ENCODE peak calls at places on chromosomes 11 and 22, in six cellular contexts. B is HepG2, C is WTC11, D is K562, T is GM12878, R is HCT116. G is an unnamed sample.

GRCh38 chr11:59611570-59612565 is 3.7 kb downstream of the OSBP start:
- DNase-seq in D (no peak), C (no peak), T (no peak), R (no peak), B (peak; percentile 52), G (no peak)

GRCh38 chr22:30460147-30460546 is 11.7 kb downstream of the SEC14L3 start:
- DNase-seq in B (no peak), C (no peak), R (no peak), T (no peak), D (no peak), G (no peak)

GRCh38 chr11:129888451-129888850 is 6.9 kb downstream of the NFRKB start:
- DNase-seq in B (no peak), T (no peak), R (no peak), C (no peak), D (no peak), G (no peak)

GRCh38 chr11:57320719-57321387 is 3.9 kb downstream of the TNKS1BP1 start:
- DNase-seq in B (peak; percentile 78), D (no peak), R (no peak), C (no peak), T (no peak), G (no peak)

GRCh38 chr11:111977141-111978027 is 40.2 kb downstream of the DIXDC1 start:
- DNase-seq in D (no peak), T (no peak), R (no peak), C (peak; percentile 64), B (no peak), G (peak; percentile 63)

GRCh38 chr11:120224386-120224785 is 13.6 kb downstream of the OAF start:
- DNase-seq in R (no peak), C (no peak), B (no peak), D (no peak), T (no peak), G (no peak)

GRCh38 chr11:58024601-58025091 is 965 bp downstream of the OR9Q1 start:
- DNase-seq in R (no peak), C (no peak), B (no peak), D (no peak), T (no peak), G (no peak)

GRCh38 chr11:46903846-46904245 is 14.5 kb downstream of the LRP4 start:
- DNase-seq in R (no peak), B (no peak), T (no peak), C (no peak), D (no peak), G (no peak)

GRCh38 chr22:48490513-48491411 is 1336.9 kb downstream of the BRD1 start:
- DNase-seq in R (no peak), B (no peak), T (no peak), D (no peak), C (no peak), G (no peak)

DNA sequence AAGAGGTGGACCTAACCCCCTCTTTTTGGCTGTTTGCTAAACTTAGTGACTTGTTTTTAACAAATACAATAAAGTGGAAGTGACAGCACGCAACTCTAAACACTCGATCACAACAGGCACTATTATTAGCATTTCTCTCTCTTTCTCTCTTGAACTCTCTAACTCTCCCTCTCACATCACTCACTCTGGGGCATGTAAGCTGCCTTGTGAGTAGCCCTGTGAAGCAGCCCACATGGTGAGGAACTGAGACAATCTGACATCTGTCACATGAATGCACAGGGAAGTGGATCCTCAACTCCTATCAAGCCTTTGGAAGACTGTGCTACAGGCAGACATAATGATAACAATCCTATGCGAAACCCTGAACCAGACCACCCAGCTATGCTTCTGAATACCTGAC is 609.0 kb upstream of the CNTN5 start:
- DNase-seq in D (no peak), C (no peak), T (no peak), R (no peak), B (no peak), G (no peak)
- TF ChIP-seq SP1 in D (no peak), C (no peak), T (no peak), R (no peak), B (no peak), G (no peak)

GRCh38 chr22:36904260-36904659 is 9.2 kb upstream of the CSF2RB start:
- DNase-seq in R (no peak), T (no peak), D (no peak), B (no peak), C (no peak), G (no peak)

GRCh38 chr22:36900880-36901279 is 12.5 kb upstream of the CSF2RB start:
- DNase-seq in D (no peak), T (no peak), B (no peak), R (no peak), C (peak; percentile 61), G (no peak)

GRCh38 chr22:36901411-36902142 is 11.9 kb upstream of the CSF2RB start:
- DNase-seq in C (no peak), D (peak; percentile 12), R (no peak), B (no peak), T (peak; percentile 90), G (no peak)

GRCh38 chr22:36900225-36900624 is 13.2 kb upstream of the CSF2RB start:
- DNase-seq in D (no peak), T (no peak), C (no peak), R (no peak), B (no peak), G (no peak)

GRCh38 chr22:36902143-36902911 is 11.1 kb upstream of the CSF2RB start:
- DNase-seq in B (no peak), R (no peak), C (no peak), D (no peak), T (no peak), G (no peak)
- TF ChIP-seq SP1 in B (no peak), R (no peak), C (no peak), D (no peak), T (no peak), G (no peak)

GRCh38 chr11:116861539-116861938 is 24.1 kb upstream of the APOA1 start:
- DNase-seq in R (no peak), D (peak; percentile 19), T (no peak), C (no peak), B (no peak), G (no peak)
- TF ChIP-seq SP1 in R (no peak), D (no peak), T (no peak), C (no peak), B (no peak), G (no peak)

GRCh38 chr11:36253238-36253637 is 36.0 kb downstream of the COMMD9 start:
- DNase-seq in R (no peak), T (no peak), B (no peak), C (no peak), D (no peak), G (no peak)
- TF ChIP-seq SP1 in R (no peak), T (no peak), B (no peak), C (no peak), D (no peak), G (no peak)

G was measured in HEK293T.